ENCODE peak calls at places on chromosomes 2 and 18, in nine cellular contexts. G, X, V, A, T, I, L, H and J are unnamed samples.

GRCh38 chr2:154700142-154700541 is 1.6 kb downstream of the KCNJ3 start:
- DNase-seq in G (no peak), X (no peak), V (no peak), A (no peak), T (no peak), I (no peak), L (no peak), H (no peak), J (no peak)

GRCh38 chr2:218146056-218146455 is 20.2 kb downstream of the CXCR2 start:
- DNase-seq in G (no peak), X (no peak), V (peak), A (no peak), T (no peak), I (no peak), L (no peak), H (peak), J (no peak)

GRCh38 chr2:240557808-240558207 is at the start of gene ANKMY1:
- DNase-seq in G (peak), X (peak), V (peak), A (no peak), T (peak), I (peak), L (peak), H (peak), J (no peak)

GRCh38 chr2:106344302-106344701 is 123.9 kb downstream of the RGPD3 start:
- DNase-seq in G (no peak), X (no peak), V (no peak), A (no peak), T (no peak), I (no peak), L (no peak), H (no peak), J (no peak)

GRCh38 chr18:1710114-1710513 is 805.4 kb downstream of the ADCYAP1 start:
- DNase-seq in G (no peak), X (no peak), V (no peak), A (no peak), T (no peak), I (no peak), L (no peak), H (no peak), J (no peak)

GRCh38 chr18:12449040-12449814 is 41.5 kb downstream of the PRELID3A start:
- DNase-seq in G (no peak), X (peak), V (no peak), A (no peak), T (no peak), I (no peak), L (no peak), H (no peak), J (no peak)

GRCh38 chr2:38600242-38600891 is 2.4 kb downstream of the HNRNPLL start:
- DNase-seq in G (no peak), X (no peak), V (peak), A (no peak), T (no peak), I (peak), L (peak), H (no peak), J (no peak)

GRCh38 chr2:172704072-172704936 is 31.3 kb upstream of the RAPGEF4 start:
- DNase-seq in G (no peak), X (peak), V (peak), A (peak), T (peak), I (no peak), L (peak), H (peak), J (no peak)

GRCh38 chr2:168353251-168353650 is 102.8 kb upstream of the CERS6 start:
- DNase-seq in G (no peak), X (no peak), V (no peak), A (no peak), T (no peak), I (no peak), L (no peak), H (no peak), J (no peak)

GRCh38 chr2:177816740-177817139 is 255.8 kb downstream of the PDE11A start:
- DNase-seq in G (no peak), X (no peak), V (no peak), A (no peak), T (no peak), I (no peak), L (no peak), H (no peak), J (no peak)

GRCh38 chr2:136008205-136008865 is 22.9 kb upstream of the DARS1 start:
- DNase-seq in G (peak), X (no peak), V (no peak), A (no peak), T (no peak), I (no peak), L (no peak), H (no peak), J (peak)

GRCh38 chr2:40339026-40339425 is 112.9 kb downstream of the SLC8A1 start:
- DNase-seq in G (no peak), X (no peak), V (no peak), A (no peak), T (no peak), I (no peak), L (no peak), H (no peak), J (no peak)

GRCh38 chr2:73823916-73824523 is 4.7 kb upstream of the STAMBP start:
- DNase-seq in G (peak), X (no peak), V (peak), A (peak), T (peak), I (peak), L (peak), H (peak), J (no peak)

GRCh38 chr2:98295275-98295674 is 51.0 kb upstream of the CNGA3 start:
- DNase-seq in G (no peak), X (no peak), V (no peak), A (no peak), T (no peak), I (no peak), L (no peak), H (no peak), J (no peak)

GRCh38 chr2:239319261-239319661 is 81.6 kb downstream of the HDAC4 start:
- DNase-seq in G (no peak), X (no peak), V (peak), A (no peak), T (no peak), I (no peak), L (no peak), H (peak), J (peak)

GRCh38 chr2:223846524-223846923 is 9.1 kb upstream of the AP1S3 start:
- DNase-seq in G (no peak), X (no peak), V (peak), A (no peak), T (peak), I (no peak), L (peak), H (peak), J (no peak)

GRCh38 chr2:233363744-233364235 is 9.5 kb downstream of the DGKD start:
- DNase-seq in G (no peak), X (no peak), V (no peak), A (peak), T (no peak), I (no peak), L (no peak), H (no peak), J (no peak)

GRCh38 chr2:171595896-171596295 is 73.6 kb downstream of the CYBRD1 start:
- DNase-seq in G (no peak), X (no peak), V (peak), A (no peak), T (peak), I (no peak), L (peak), H (peak), J (no peak)

GRCh38 chr2:145158051-145158586 is 638.2 kb upstream of the ZEB2 start:
- DNase-seq in G (no peak), X (no peak), V (peak), A (no peak), T (peak), I (no peak), L (peak), H (peak), J (no peak)

GRCh38 chr18:59779979-59780378 is 82.8 kb upstream of the CCBE1 start:
- DNase-seq in G (no peak), X (no peak), V (peak), A (no peak), T (peak), I (no peak), L (peak), H (peak), J (no peak)

GRCh38 chr2:103945083-103945482 is 908.8 kb upstream of the POU3F3 start:
- DNase-seq in G (no peak), X (no peak), V (no peak), A (no peak), T (no peak), I (no peak), L (no peak), H (no peak), J (no peak)

GRCh38 chr2:137228566-137228965 is 463.2 kb downstream of the THSD7B start:
- DNase-seq in G (no peak), X (no peak), V (peak), A (no peak), T (peak), I (no peak), L (peak), H (no peak), J (no peak)

GRCh38 chr2:17736989-17737388 is 16.6 kb downstream of the SMC6 start:
- DNase-seq in G (no peak), X (no peak), V (peak), A (no peak), T (peak), I (no peak), L (peak), H (peak), J (no peak)

GRCh38 chr18:48167901-48168300 is 237.4 kb upstream of the SMAD2 start:
- DNase-seq in G (no peak), X (no peak), V (no peak), A (no peak), T (no peak), I (no peak), L (no peak), H (no peak), J (no peak)

GRCh38 chr18:74819433-74820059 is 221.9 kb downstream of the ZNF407 start:
- DNase-seq in G (no peak), X (peak), V (no peak), A (peak), T (no peak), I (peak), L (no peak), H (no peak), J (no peak)
- TF ChIP-seq CTCF in G (no peak), X (peak), V (peak), A (peak), T (peak), I (peak), L (peak), H (peak), J (peak)

DNA sequence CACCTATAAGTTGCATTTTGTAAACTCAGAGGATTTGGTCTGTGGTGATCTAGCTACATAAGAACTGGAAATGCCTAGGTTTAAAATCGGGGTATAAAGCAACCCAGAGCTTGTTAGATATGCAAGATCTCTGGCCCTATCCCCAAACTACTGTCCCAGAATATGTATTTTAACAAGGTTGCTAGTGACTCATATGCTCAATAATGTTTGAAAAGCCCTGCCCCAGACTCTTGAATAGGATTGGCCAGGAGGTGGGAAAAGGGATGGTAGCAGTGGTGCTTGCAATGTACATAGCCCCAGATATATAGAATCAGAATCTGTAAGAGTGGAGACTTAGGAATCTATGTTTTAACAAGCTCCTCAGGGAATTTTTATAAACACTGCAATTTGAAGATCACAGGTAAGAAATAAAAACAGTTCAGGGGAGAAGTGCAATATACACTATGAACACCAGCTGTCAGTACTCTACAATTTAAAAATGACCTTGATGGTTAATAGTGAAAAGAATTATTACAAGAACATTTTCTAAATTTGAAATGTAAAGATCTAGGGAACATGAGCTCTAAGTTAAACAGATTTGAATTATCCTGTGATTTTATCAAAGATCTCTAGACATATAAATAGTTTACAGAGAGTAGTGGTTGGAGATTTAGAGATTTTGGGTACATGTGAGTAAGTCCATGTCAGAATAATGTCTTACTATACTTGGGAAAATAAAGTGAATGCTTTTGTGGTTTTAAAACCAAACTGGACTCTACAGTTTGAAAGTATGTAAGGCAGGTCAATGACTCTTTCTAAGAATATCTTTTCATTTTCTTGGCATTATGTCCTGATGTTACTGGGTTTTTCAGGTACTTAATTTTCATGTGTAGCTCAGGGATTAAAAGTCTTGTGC is 7.7 kb upstream of the MMADHC start:
- DNase-seq in G (no peak), X (no peak), V (peak), A (no peak), T (peak), I (no peak), L (no peak), H (peak), J (no peak)
- TF ChIP-seq CTCF in G (no peak), X (peak), V (peak), A (peak), T (peak), I (peak), L (peak), H (peak), J (no peak)

GRCh38 chr18:77304263-77304662 is 54.6 kb downstream of the GALR1 start:
- DNase-seq in G (no peak), X (no peak), V (no peak), A (no peak), T (no peak), I (no peak), L (no peak), H (no peak), J (no peak)
- TF ChIP-seq CTCF in G (no peak), X (no peak), V (no peak), A (no peak), T (no peak), I (no peak), L (no peak), H (no peak), J (no peak)

GRCh38 chr2:5977477-5977876 is 285.3 kb downstream of the SOX11 start:
- DNase-seq in G (no peak), X (no peak), V (no peak), A (no peak), T (no peak), I (no peak), L (no peak), H (no peak), J (no peak)
- TF ChIP-seq CTCF in G (no peak), X (peak), V (no peak), A (peak), T (no peak), I (no peak), L (no peak), H (no peak), J (no peak)

DNA sequence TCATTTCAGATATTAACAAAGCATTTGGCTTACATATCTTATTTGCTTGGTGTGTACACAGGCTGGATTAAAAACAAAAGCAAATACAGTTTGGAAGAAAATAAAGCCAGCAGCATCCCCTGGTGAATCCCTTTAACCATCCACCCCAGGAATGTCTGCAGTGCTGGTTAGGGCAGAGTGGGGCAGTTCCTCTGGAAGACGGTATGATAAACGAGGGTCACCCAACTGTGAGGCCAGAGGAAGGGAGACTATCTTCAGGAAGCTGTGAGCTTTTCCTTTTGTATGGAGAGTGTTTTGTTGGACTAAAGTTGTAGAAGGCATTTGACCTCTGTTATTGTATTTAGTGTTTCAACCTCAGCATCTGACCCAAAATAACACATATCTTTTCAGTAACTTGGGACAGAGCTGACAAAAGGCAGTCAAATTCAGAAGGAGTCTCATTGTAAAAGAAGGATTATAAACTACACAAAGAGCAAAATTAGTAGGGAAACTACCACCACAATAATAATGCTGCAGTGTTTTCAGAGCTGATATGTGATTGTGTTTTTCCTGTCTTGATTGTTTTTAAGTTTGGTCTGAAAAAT is 159.1 kb downstream of the FMNL2 start:
- DNase-seq in G (no peak), X (no peak), V (no peak), A (no peak), T (no peak), I (peak), L (no peak), H (no peak), J (no peak)
- TF ChIP-seq CTCF in G (no peak), X (no peak), V (no peak), A (no peak), T (no peak), I (no peak), L (no peak), H (no peak), J (no peak)

DNA sequence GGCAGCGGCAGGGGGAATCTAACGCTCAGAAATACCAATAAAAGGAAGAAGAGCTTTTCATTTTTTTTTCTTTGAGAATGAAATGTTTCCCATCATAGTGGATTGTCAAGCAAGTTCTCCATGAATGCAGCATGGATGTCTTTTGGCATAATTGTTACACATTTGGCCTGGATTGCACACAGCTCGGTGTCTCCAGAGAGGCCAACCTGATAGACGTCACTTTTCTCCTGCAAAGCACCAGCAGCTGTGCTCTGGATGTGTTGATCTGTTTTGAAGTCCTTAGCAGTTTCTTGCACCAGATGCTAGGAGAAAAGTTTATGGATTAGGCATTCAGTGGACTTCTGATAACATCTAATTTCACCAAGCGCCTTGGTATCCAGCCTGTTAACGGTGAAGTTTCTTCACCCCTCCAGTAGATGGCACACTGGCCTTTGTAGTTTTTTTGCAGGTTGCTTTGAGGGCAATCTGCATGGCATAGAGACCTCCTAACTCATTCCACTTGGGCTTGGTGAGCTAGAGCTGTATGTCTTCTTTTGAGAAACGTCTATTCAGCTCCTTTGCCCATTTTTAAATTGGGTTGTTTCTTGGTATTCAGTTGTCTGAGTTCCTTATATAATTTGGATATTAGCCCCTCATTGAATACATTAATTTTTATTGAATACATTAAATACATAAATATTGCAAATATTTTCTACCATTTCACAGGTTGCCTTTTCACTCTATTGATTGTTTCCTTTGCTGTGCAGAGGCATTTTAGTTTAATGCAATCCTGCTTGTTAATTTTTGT is 59.7 kb downstream of the PTH2R start:
- DNase-seq in G (no peak), X (peak), V (peak), A (peak), T (no peak), I (peak), L (peak), H (peak), J (no peak)
- TF ChIP-seq CTCF in G (no peak), X (peak), V (peak), A (peak), T (peak), I (peak), L (peak), H (peak), J (no peak)

DNA sequence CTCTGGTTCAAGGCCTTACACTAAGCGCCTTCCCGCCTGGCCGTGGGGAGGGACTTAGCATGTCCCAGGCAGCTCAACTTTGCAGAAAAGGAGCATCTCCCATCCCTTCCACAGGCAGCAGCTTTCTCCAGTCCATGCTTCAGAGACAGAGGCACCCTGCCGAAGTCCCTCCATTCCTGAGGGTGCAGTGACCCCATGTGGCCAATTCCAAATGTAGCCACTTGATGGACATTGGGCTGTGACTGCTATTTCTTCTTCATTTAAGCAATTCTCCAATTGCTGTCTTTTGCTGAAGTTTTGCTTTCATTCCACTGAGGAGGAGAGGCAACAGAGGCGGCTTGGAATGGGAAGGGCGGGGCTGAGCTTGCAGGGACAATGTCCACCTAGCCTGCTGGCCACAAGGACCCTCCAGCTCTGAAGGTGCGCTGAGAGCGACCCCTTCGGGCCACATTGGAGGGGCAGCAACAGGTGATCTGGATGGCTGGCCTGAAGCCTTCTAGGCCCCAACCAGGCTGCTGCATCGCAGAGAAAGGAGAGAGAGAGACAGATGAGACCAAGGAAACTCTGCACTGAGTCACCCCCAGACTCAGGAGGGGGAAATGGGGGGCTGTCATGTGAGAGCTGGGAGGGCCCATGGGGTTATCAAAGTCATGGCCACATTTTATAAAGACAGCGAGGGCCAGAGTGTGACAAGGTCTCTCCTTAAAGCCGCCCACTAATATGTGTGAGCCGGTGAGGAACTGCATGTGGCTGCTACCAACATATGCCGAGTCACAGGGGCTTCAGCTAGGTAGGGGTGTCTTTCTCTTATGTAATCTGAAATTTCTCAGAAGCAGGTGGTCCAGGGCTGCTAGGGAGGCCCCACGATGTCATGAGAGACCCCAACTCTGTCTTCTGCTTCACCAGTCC is 61.3 kb downstream of the LONRF2 start:
- DNase-seq in G (no peak), X (peak), V (peak), A (peak), T (peak), I (peak), L (peak), H (peak), J (no peak)
- TF ChIP-seq CTCF in G (no peak), X (peak), V (peak), A (peak), T (peak), I (peak), L (peak), H (peak), J (no peak)

GRCh38 chr2:68745006-68745405 is 10.4 kb downstream of the ARHGAP25 start:
- DNase-seq in G (peak), X (no peak), V (no peak), A (no peak), T (no peak), I (no peak), L (no peak), H (no peak), J (no peak)

GRCh38 chr2:68746408-68746807 is 11.8 kb downstream of the ARHGAP25 start:
- DNase-seq in G (peak), X (no peak), V (no peak), A (no peak), T (no peak), I (no peak), L (no peak), H (no peak), J (no peak)

GRCh38 chr2:68742638-68743037 is 8.0 kb downstream of the ARHGAP25 start:
- DNase-seq in G (peak), X (no peak), V (no peak), A (peak), T (no peak), I (no peak), L (no peak), H (no peak), J (no peak)

GRCh38 chr2:68743531-68743930 is 8.9 kb downstream of the ARHGAP25 start:
- DNase-seq in G (peak), X (no peak), V (no peak), A (no peak), T (no peak), I (no peak), L (no peak), H (no peak), J (no peak)

GRCh38 chr2:68744517-68744916 is 9.9 kb downstream of the ARHGAP25 start:
- DNase-seq in G (peak), X (no peak), V (no peak), A (no peak), T (peak), I (no peak), L (no peak), H (no peak), J (no peak)
- TF ChIP-seq CTCF in G (no peak), X (no peak), V (no peak), A (no peak), T (peak), I (no peak), L (no peak), H (peak), J (no peak)

GRCh38 chr2:207529330-207530159 is at the start of gene CREB1:
- DNase-seq in G (peak), X (peak), V (peak), A (peak), T (peak), I (peak), L (peak), H (peak), J (peak)
- TF ChIP-seq CTCF in G (no peak), X (peak), V (no peak), A (peak), T (peak), I (no peak), L (no peak), H (peak), J (no peak)